ENCODE peak calls at places on chromosome 10, in nine cellular contexts. F is cardiac muscle cell; T is HCT116; I is CD8-positive, alpha-beta T cell; B is IMR-90; Z is tibial nerve; M is pancreas; R is mammary epithelial cell; S is transverse colon. C is an unnamed sample. For H3K36me3, the result is how much of the 10 kb centered on the place peaks cover.

GRCh38 chr10:71726673-71727428 is 7.3 kb upstream of the C10orf105 start:
- DNase-seq in B (no peak), T (no peak), Z (no peak), F (no peak), R (no peak), M (no peak), I (no peak), S (peak), C (no peak)

GRCh38 chr10:26524161-26524831 is 86.2 kb downstream of the APBB1IP start:
- DNase-seq in M (no peak), I (no peak), T (no peak), R (no peak), Z (no peak), B (no peak), S (no peak), F (peak), C (peak)

GRCh38 chr10:109393425-109393824 is 529.9 kb downstream of the XPNPEP1 start:
- DNase-seq in T (no peak), B (no peak), S (no peak), F (no peak), Z (no peak), R (no peak), M (no peak), I (no peak), C (no peak)

GRCh38 chr10:85043207-85043606 is 714.8 kb downstream of the CCSER2 start:
- DNase-seq in S (no peak), I (no peak), F (no peak), R (no peak), B (no peak), Z (no peak), T (no peak), M (no peak), C (no peak)

GRCh38 chr10:78745445-78745844 is 323.3 kb upstream of the ZMIZ1 start:
- DNase-seq in B (no peak), F (no peak), S (no peak), T (no peak), M (peak), I (no peak), R (no peak), Z (no peak), C (peak)

GRCh38 chr10:47104786-47105385 is 193.7 kb downstream of the PTPN20 start:
- DNase-seq in B (peak), R (no peak), M (no peak), F (peak), S (no peak), T (no peak), Z (peak), I (no peak), C (no peak)

GRCh38 chr10:60485025-60485424 is 95.3 kb upstream of the ANK3 start:
- DNase-seq in T (no peak), B (no peak), S (no peak), Z (no peak), R (no peak), F (no peak), M (no peak), I (no peak), C (no peak)

GRCh38 chr10:57336339-57336738 is 931.4 kb downstream of the IPMK start:
- DNase-seq in M (no peak), R (no peak), T (no peak), B (no peak), F (no peak), Z (no peak), S (no peak), I (no peak), C (no peak)

GRCh38 chr10:28202941-28203352 is 99.9 kb downstream of the MPP7 start:
- DNase-seq in M (no peak), S (no peak), F (no peak), R (no peak), I (no peak), T (no peak), B (no peak), Z (peak), C (no peak)

GRCh38 chr10:16597656-16598055 is 76.0 kb upstream of the C1QL3 start:
- DNase-seq in B (peak), F (peak), T (no peak), R (no peak), S (no peak), Z (no peak), I (no peak), M (no peak), C (no peak)

GRCh38 chr10:114974625-114975421 is 36.8 kb downstream of the TRUB1 start:
- DNase-seq in M (no peak), T (no peak), Z (no peak), I (no peak), F (peak), B (no peak), S (no peak), R (no peak), C (no peak)

GRCh38 chr10:97587183-97587582 is 2.3 kb upstream of the C10orf62 start:
- DNase-seq in S (no peak), R (no peak), I (no peak), T (no peak), M (no peak), F (no peak), B (no peak), Z (no peak), C (no peak)

GRCh38 chr10:122326385-122326784 is 48.1 kb upstream of the PLEKHA1 start:
- DNase-seq in S (no peak), R (no peak), I (no peak), T (no peak), B (no peak), F (no peak), Z (no peak), M (no peak), C (no peak)

DNA sequence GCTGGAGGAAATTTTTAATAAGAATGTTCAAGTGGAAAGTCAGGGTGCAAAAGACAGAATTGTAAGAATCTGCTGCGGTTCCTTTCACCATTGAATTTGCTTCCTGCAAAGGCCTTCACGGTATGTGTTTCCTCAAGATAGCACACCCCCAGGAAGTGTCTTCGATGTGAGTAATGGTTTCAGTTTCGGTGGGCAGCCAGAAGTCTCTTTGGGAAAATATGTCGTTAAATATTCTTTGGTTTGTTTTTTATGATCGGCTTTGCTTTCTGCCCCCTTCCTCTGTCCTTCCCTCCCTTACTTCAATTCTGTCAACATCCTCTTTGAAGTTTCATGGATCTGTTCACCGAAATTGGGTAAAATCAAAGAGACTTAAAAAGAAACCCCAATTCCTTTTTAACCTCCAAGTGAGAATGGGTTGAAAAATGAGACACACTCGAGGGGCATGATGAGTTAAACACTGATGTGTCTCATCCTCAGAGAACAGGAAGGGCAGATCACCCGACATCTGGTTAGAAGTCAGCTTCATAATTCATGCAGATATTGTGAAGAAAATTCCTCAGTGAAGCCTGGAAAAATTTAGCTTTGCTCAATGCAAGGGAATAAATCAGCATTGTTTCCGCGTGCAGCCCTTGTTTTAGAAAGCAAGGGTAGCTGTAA is 170.8 kb upstream of the HABP2 start:
- DNase-seq in R (no peak), Z (no peak), S (no peak), I (no peak), M (no peak), T (no peak), F (peak), B (peak), C (no peak)
- H3K4me3 ChIP-seq in R (no peak), Z (no peak), S (no peak), I (peak), M (no peak), T (no peak), F (no peak), B (peak), C (no peak)

GRCh38 chr10:93357680-93358079 is 124.5 kb downstream of the MYOF start:
- DNase-seq in T (no peak), I (no peak), F (peak), S (no peak), M (no peak), Z (no peak), R (peak), B (peak), C (peak)
- H3K36me3 ChIP-seq in T (half or more), I (under half), F (under half), S (under half), M (under half), Z (half or more), R (half or more), B (half or more), C (under half)

GRCh38 chr10:99859585-99859984 is 77.1 kb downstream of the ABCC2 start:
- DNase-seq in T (peak), Z (no peak), F (no peak), S (no peak), M (no peak), I (no peak), B (no peak), R (no peak), C (peak)
- TF ChIP-seq CTCF in T (peak), Z (no peak), F (peak), S (peak), M (no peak), I (no peak), B (peak), R (peak), C (peak)

DNA sequence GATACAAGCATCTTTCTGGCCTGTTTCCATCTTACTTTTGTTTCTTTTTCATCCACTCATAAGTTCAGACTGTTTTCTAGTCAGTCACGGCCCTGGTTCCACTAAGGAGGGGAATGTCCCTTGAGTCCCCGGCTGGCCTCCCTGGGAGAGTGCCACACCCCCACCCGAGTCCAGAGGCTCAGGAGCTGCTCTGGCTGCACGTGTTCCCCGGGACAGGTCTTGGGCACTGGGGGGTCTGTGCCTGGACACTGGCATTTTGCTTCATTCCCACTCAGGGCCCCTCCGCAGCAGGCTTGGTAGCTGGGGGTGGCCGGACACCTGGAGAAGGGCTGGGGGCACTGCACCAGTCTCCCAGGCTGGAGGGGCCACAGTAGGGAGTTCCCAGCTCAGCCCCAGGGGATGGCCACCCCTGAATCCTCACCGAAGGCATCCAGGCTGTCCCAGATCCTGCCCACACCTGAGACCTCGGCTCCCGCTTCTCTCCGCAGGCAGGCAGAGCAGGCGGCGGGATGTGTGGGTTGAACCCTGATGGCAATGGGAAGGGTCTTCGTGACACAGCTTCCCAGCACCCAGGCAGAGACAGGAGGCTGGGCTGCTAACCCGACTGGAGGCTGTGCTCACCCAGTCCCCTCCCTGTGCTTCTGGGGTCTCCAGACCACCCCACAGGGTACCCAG is 92.3 kb downstream of the BMS1 start:
- DNase-seq in R (no peak), Z (no peak), S (no peak), B (no peak), I (no peak), T (no peak), M (no peak), F (no peak), C (no peak)
- H3K4me3 ChIP-seq in R (no peak), Z (no peak), S (no peak), B (no peak), I (no peak), T (no peak), M (no peak), F (no peak), C (no peak)

GRCh38 chr10:113292743-113293142 is 260.1 kb upstream of the HABP2 start:
- DNase-seq in M (no peak), I (no peak), S (no peak), T (no peak), Z (no peak), B (no peak), F (no peak), R (no peak), C (no peak)

GRCh38 chr10:113290137-113290536 is 262.7 kb upstream of the HABP2 start:
- DNase-seq in Z (no peak), R (no peak), T (no peak), S (no peak), I (no peak), M (no peak), F (no peak), B (no peak), C (no peak)

GRCh38 chr10:113293167-113293566 is 259.7 kb upstream of the HABP2 start:
- DNase-seq in M (no peak), S (no peak), I (no peak), Z (no peak), R (no peak), T (no peak), B (no peak), F (no peak), C (no peak)

GRCh38 chr10:113291413-113291812 is 261.4 kb upstream of the HABP2 start:
- DNase-seq in R (no peak), I (no peak), F (no peak), S (no peak), T (no peak), M (no peak), B (no peak), Z (no peak), C (no peak)

GRCh38 chr10:113292086-113292485 is 260.8 kb upstream of the HABP2 start:
- DNase-seq in B (no peak), M (no peak), F (no peak), Z (no peak), R (no peak), S (no peak), T (no peak), I (no peak), C (no peak)
- H3K36me3 ChIP-seq in B (under half), M (under half), F (under half), Z (under half), R (under half), S (under half), T (under half), I (under half), C (under half)

GRCh38 chr10:48494073-48494472 is 110.8 kb downstream of the ARHGAP22 start:
- DNase-seq in M (no peak), R (peak), Z (no peak), T (no peak), S (no peak), B (no peak), I (no peak), F (no peak), C (no peak)

GRCh38 chr10:48491422-48492139 is 113.3 kb downstream of the ARHGAP22 start:
- DNase-seq in M (no peak), B (no peak), R (no peak), F (no peak), Z (no peak), T (no peak), S (no peak), I (no peak), C (no peak)

GRCh38 chr10:48494611-48495010 is 110.3 kb downstream of the ARHGAP22 start:
- DNase-seq in B (no peak), R (no peak), F (no peak), Z (no peak), T (no peak), M (no peak), S (no peak), I (no peak), C (no peak)

GRCh38 chr10:48495282-48496045 is 109.4 kb downstream of the ARHGAP22 start:
- DNase-seq in B (no peak), T (no peak), Z (no peak), I (no peak), M (no peak), S (no peak), F (no peak), R (no peak), C (no peak)

GRCh38 chr10:48493083-48493871 is 111.6 kb downstream of the ARHGAP22 start:
- DNase-seq in Z (no peak), I (no peak), T (no peak), R (peak), M (no peak), S (no peak), F (no peak), B (no peak), C (no peak)
- TF ChIP-seq CTCF in Z (no peak), I (no peak), T (no peak), R (no peak), M (no peak), S (no peak), F (no peak), B (no peak), C (no peak)

GRCh38 chr10:30510184-30510931 is 76.4 kb downstream of the MAP3K8 start:
- DNase-seq in T (no peak), R (peak), M (no peak), S (peak), I (no peak), Z (peak), B (peak), F (peak), C (no peak)
- H3K4me3 ChIP-seq in T (no peak), R (no peak), M (no peak), S (no peak), I (no peak), Z (no peak), B (no peak), F (no peak), C (no peak)

DNA sequence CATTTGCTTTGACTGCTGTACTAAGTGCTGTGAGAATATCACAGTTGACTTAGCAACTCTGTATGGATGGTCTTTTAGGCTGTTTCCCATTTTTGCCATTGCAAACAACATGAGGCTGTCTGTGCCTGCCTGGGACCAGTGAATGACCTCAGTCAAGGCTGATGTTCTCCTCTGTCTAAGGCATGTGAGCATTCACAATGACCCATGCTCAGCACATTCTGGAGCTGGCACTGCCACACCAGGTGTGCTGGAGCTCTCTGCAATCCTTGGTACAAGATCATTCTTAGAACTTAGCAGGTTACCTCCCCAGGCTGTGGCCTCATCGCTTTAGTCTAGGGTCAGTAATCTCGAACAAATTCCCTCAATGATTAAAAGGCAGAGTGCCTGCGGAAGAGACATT is 61.9 kb downstream of the SH3PXD2A start:
- DNase-seq in M (no peak), I (no peak), T (no peak), B (no peak), S (peak), Z (no peak), F (no peak), R (no peak), C (peak)
- H3K36me3 ChIP-seq in M (under half), I (under half), T (under half), B (under half), S (under half), Z (under half), F (under half), R (under half), C (under half)